ENCODE peak calls at places on chromosome 15, in seven cellular contexts. R is psoas muscle, D is keratinocyte, U is transverse colon, W is tibial artery, Q is heart left ventricle, Y is fibroblast of lung. P is an unnamed sample. For H3K36me3, the result is how much of the 10 kb centered on the place peaks cover.

GRCh38 chr15:48334260-48334659 is 3.0 kb downstream of the DUT start:
- DNase-seq in Y (no peak), U (no peak), Q (no peak), D (no peak), W (no peak), R (no peak), P (no peak)

GRCh38 chr15:32688151-32688639 is 29.6 kb upstream of the GREM1 start:
- DNase-seq in U (no peak), R (no peak), W (no peak), Q (no peak), D (peak), Y (peak), P (peak)

GRCh38 chr15:58558777-58559176 is 127.0 kb downstream of the LIPC start:
- DNase-seq in W (no peak), Y (no peak), D (no peak), Q (no peak), R (no peak), U (no peak), P (no peak)

GRCh38 chr15:100114526-100114925 is 227.2 kb downstream of the ADAMTS17 start:
- DNase-seq in D (no peak), W (peak), U (no peak), Y (peak), R (no peak), Q (no peak), P (no peak)

GRCh38 chr15:74950078-74951000 is 6.2 kb downstream of the RPP25 start:
- DNase-seq in Y (peak), D (no peak), U (peak), Q (no peak), W (peak), R (peak), P (peak)

GRCh38 chr15:101092186-101092866 is 159.5 kb downstream of the CHSY1 start:
- DNase-seq in R (no peak), U (no peak), Y (peak), W (no peak), D (no peak), Q (no peak), P (no peak)

GRCh38 chr15:70486451-70487379 is 276.6 kb downstream of the UACA start:
- DNase-seq in D (no peak), Q (peak), R (peak), W (peak), U (no peak), Y (peak), P (no peak)

GRCh38 chr15:67024998-67025368 is 40.4 kb upstream of the SMAD3 start:
- DNase-seq in D (no peak), U (no peak), Q (no peak), Y (no peak), W (no peak), R (no peak), P (no peak)

GRCh38 chr15:26097216-26097615 is 234.1 kb upstream of the ATP10A start:
- DNase-seq in Y (no peak), W (no peak), R (no peak), U (no peak), D (no peak), Q (no peak), P (no peak)

GRCh38 chr15:68556139-68556990 is 22.4 kb upstream of the CORO2B start:
- DNase-seq in R (no peak), D (no peak), W (no peak), Y (no peak), U (no peak), Q (no peak), P (no peak)

GRCh38 chr15:64122936-64123351 is 27.2 kb downstream of the SNX1 start:
- DNase-seq in Q (no peak), W (no peak), U (no peak), D (no peak), R (no peak), Y (no peak), P (no peak)
- H3K36me3 ChIP-seq in Q (under half), W (half or more), U (half or more), D (under half), R (under half), Y (under half), P (half or more)

GRCh38 chr15:42955518-42955917 is 34.9 kb upstream of the TTBK2 start:
- DNase-seq in Q (no peak), U (no peak), Y (peak), W (no peak), R (no peak), D (peak), P (no peak)

DNA sequence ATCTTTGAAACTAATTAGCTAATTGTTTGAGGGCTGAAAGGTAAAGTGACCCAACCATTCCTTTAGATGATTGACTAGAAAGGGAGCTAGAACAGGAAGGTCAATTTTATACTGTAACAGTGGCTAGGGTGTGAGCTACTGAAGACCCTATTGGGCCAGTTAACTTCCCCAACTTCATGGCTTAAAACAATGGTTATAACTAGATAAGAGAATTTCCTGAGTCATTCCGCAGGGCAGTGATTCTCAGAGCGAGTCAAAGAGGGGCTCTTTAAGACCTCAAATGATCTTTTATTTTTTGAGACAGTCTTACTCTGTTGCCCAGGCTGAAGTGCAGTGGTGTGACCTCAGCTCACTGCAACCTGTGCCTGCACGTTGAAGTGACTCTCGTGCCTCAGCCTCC is 33.7 kb upstream of the TTBK2 start:
- DNase-seq in R (no peak), W (no peak), D (no peak), Q (no peak), Y (no peak), U (no peak), P (no peak)
- H3K36me3 ChIP-seq in R (under half), W (half or more), D (under half), Q (under half), Y (under half), U (under half), P (half or more)

GRCh38 chr15:63052128-63052826 is 9.7 kb downstream of the TPM1 start:
- DNase-seq in D (no peak), R (no peak), Q (no peak), U (no peak), Y (peak), W (no peak), P (no peak)
- H3K36me3 ChIP-seq in D (under half), R (under half), Q (under half), U (under half), Y (under half), W (under half), P (under half)

DNA sequence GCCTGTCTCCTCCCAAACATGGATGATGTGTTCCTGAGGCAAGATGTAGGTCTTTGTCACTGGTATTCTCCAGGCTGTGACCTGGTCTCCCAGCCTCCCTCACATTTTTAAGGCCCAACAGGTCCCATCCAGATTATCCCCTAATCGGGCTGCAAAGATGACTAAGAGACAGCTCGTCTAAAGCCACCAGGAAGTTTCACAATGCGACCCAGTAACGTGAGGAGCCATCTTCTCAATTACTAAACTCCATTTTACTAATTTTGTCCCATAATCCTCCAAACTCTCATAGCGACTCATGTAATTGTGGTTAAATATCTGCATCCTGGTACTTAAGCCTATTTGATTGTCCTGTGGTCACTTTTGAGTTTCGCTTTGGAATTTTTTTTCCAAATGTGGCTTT is 8.6 kb upstream of the PLA2G4F start:
- DNase-seq in U (no peak), R (no peak), Y (no peak), Q (no peak), D (no peak), W (no peak), P (no peak)
- H3K36me3 ChIP-seq in U (half or more), R (under half), Y (under half), Q (half or more), D (under half), W (half or more), P (half or more)